ENCODE peak calls at places on chromosomes 3 and 15, in eight cellular contexts. Y is WTC11, W is PC-3, S is ACHN, L is Ammon's horn, Q is GM13976, T is upper lobe of right lung, I is iPS-NIHi11. B is an unnamed sample.

GRCh38 chr3:138303474-138303873 is 26.2 kb downstream of the NME9 start:
- DNase-seq in Q (no peak), Y (no peak), I (no peak), W (no peak), S (no peak), T (no peak), L (peak; percentile 57), B (no peak)

GRCh38 chr3:37765591-37766219 is 96.0 kb upstream of the CTDSPL start:
- DNase-seq in T (no peak), S (no peak), W (no peak), I (no peak), Q (no peak), Y (no peak), L (no peak), B (peak; percentile 20)

GRCh38 chr15:58423205-58423604 is 8.6 kb upstream of the LIPC start:
- DNase-seq in T (no peak), L (no peak), I (no peak), Y (no peak), W (no peak), Q (no peak), S (no peak), B (no peak)

GRCh38 chr3:183485093-183485492 is 56.7 kb upstream of the MCF2L2 start:
- DNase-seq in W (no peak), S (no peak), T (no peak), L (no peak), Y (no peak), I (no peak), Q (no peak), B (no peak)

GRCh38 chr15:99961011-99961441 is 227.8 kb upstream of the LYSMD4 start:
- DNase-seq in I (peak; percentile 58), S (peak; percentile 20), Q (peak; percentile 21), W (peak; percentile 56), L (no peak), T (no peak), Y (peak; percentile 56), B (no peak)

GRCh38 chr15:94164202-94164807 is 67.1 kb upstream of the MCTP2 start:
- DNase-seq in I (peak; percentile 75), S (peak; percentile 54), L (peak; percentile 25), Q (peak; percentile 55), Y (peak; percentile 67), W (peak; percentile 78), T (no peak), B (peak; percentile 58)

GRCh38 chr15:31561156-31561555 is 234.5 kb downstream of the KLF13 start:
- DNase-seq in W (no peak), L (no peak), Q (no peak), S (no peak), T (no peak), Y (no peak), I (no peak), B (no peak)

GRCh38 chr3:123384256-123384655 is 64.6 kb downstream of the ADCY5 start:
- DNase-seq in T (no peak), W (no peak), S (no peak), L (no peak), I (no peak), Q (no peak), Y (no peak), B (no peak)

GRCh38 chr15:83845230-83845629 is 191.3 kb downstream of the ADAMTSL3 start:
- DNase-seq in W (no peak), S (no peak), L (no peak), Q (no peak), T (no peak), I (no peak), Y (no peak), B (peak; percentile 51)

GRCh38 chr3:34777361-34777760 is 862.0 kb upstream of the ARPP21 start:
- DNase-seq in T (no peak), Y (no peak), S (no peak), I (no peak), Q (no peak), W (no peak), L (no peak), B (no peak)

GRCh38 chr15:101028321-101028720 is 109.2 kb downstream of the LRRK1 start:
- DNase-seq in I (no peak), S (no peak), T (no peak), L (no peak), W (no peak), Y (no peak), Q (no peak), B (no peak)

GRCh38 chr15:85704021-85704420 is 90.7 kb downstream of the KLHL25 start:
- DNase-seq in I (no peak), T (no peak), Q (no peak), W (no peak), L (no peak), S (no peak), Y (no peak), B (no peak)

GRCh38 chr3:163878396-163878795 is 1199.9 kb downstream of the SI start:
- DNase-seq in Y (no peak), T (no peak), L (no peak), W (peak; percentile 21), Q (no peak), S (no peak), I (no peak), B (no peak)

GRCh38 chr3:64530434-64531049 is 157.3 kb downstream of the ADAMTS9 start:
- DNase-seq in I (peak; percentile 71), T (no peak), Q (peak; percentile 27), S (peak; percentile 53), L (peak; percentile 50), Y (peak; percentile 75), W (peak; percentile 62), B (peak; percentile 39)

B was measured in kidney glomerular epithelial cell.